ENCODE peak calls at places on chromosomes 1 and 21, in nine cellular contexts. O is thoracic aorta, R is IMR-90, H is left ventricle myocardium inferior, D is bronchial epithelial cell, S is pancreas, X is cardiac fibroblast, F is progenitor cell of endocrine pancreas, K is lower lobe of right lung. P is an unnamed sample.

GRCh38 chr1:29473167-29473855 is 237.0 kb downstream of the PTPRU start:
- DNase-seq in O (no peak), R (no peak), H (no peak), D (no peak), S (no peak), X (no peak), F (no peak), K (no peak), P (no peak)

GRCh38 chr21:37436180-37436579 is 69.6 kb downstream of the DYRK1A start:
- DNase-seq in O (no peak), R (no peak), H (no peak), D (no peak), S (no peak), X (no peak), F (no peak), K (no peak), P (no peak)

GRCh38 chr21:45542667-45543370 is 579 bp upstream of the SLC19A1 start:
- DNase-seq in O (no peak), R (no peak), H (peak; percentile 25), D (no peak), S (peak; percentile 80), X (no peak), F (peak; percentile 10), K (peak; percentile 56), P (no peak)

GRCh38 chr1:47611992-47612391 is 174.1 kb downstream of the FOXD2 start:
- DNase-seq in O (no peak), R (no peak), H (no peak), D (no peak), S (no peak), X (no peak), F (no peak), K (no peak), P (no peak)

GRCh38 chr1:117842408-117843170 is 86.8 kb downstream of the GDAP2 start:
- DNase-seq in O (no peak), R (no peak), H (no peak), D (no peak), S (peak; percentile 55), X (no peak), F (no peak), K (no peak), P (no peak)

GRCh38 chr21:34846214-34846575 is 177.4 kb downstream of the CLIC6 start:
- DNase-seq in O (no peak), R (no peak), H (no peak), D (no peak), S (no peak), X (no peak), F (no peak), K (no peak), P (peak; percentile 57)

GRCh38 chr1:156319664-156320063 is 18.4 kb downstream of the CCT3 start:
- DNase-seq in O (no peak), R (peak; percentile 34), H (no peak), D (peak; percentile 21), S (no peak), X (peak; percentile 62), F (no peak), K (no peak), P (peak; percentile 51)

GRCh38 chr1:146039844-146040194 is 18.3 kb upstream of the HJV start:
- DNase-seq in O (no peak), R (no peak), H (no peak), D (no peak), S (no peak), X (no peak), F (no peak), K (no peak), P (no peak)

GRCh38 chr21:36709030-36709867 is 10.3 kb downstream of the SIM2 start:
- DNase-seq in O (no peak), R (no peak), H (no peak), D (no peak), S (no peak), X (no peak), F (no peak), K (no peak), P (no peak)

GRCh38 chr1:8598060-8598724 is 219.2 kb downstream of the RERE start:
- DNase-seq in O (no peak), R (peak; percentile 78), H (peak; percentile 24), D (peak; percentile 50), S (peak; percentile 38), X (peak; percentile 82), F (no peak), K (no peak), P (no peak)

GRCh38 chr1:230905733-230906132 is 37.4 kb upstream of the C1orf198 start:
- DNase-seq in O (no peak), R (peak; percentile 83), H (no peak), D (no peak), S (no peak), X (peak; percentile 50), F (no peak), K (no peak), P (no peak)

GRCh38 chr1:172383541-172383940 is 36.9 kb upstream of the C1orf105 start:
- DNase-seq in O (no peak), R (peak; percentile 77), H (no peak), D (no peak), S (no peak), X (peak; percentile 65), F (no peak), K (no peak), P (no peak)

GRCh38 chr1:80579055-80579454 is 1221.7 kb upstream of the ADGRL2 start:
- DNase-seq in O (no peak), R (no peak), H (no peak), D (no peak), S (no peak), X (no peak), F (no peak), K (no peak), P (no peak)

GRCh38 chr1:158203693-158204457 is 23.2 kb downstream of the CD1D start:
- DNase-seq in O (no peak), R (peak; percentile 76), H (no peak), D (peak; percentile 71), S (no peak), X (peak; percentile 77), F (no peak), K (no peak), P (peak; percentile 84)

DNA sequence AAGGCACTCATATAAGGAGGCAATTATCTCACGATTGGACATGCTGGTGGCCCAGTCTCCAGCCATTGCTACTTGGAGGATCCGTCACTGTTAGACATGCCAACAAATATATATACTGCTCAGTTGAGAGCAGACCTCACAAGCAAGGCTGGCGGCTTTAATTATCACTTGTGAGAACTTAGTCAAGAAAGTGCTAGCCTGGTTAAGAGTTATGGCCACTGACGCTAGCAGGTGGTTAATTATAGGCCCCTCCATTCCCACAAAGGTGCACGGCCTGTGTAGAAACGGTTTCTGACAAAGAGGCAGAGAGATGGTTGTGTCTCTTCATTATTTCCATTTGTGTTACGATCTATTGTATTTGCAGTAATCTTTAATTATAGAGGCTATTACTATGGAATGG is 48.2 kb downstream of the MAN1C1 start:
- DNase-seq in O (no peak), R (no peak), H (no peak), D (no peak), S (no peak), X (no peak), F (no peak), K (no peak), P (no peak)
- TF ChIP-seq CTCF in O (no peak), R (no peak), H (no peak), D (no peak), S (no peak), X (no peak), F (no peak), K (no peak), P (no peak)

GRCh38 chr1:70745199-70745598 is 302.4 kb downstream of the PTGER3 start:
- DNase-seq in O (no peak), R (no peak), H (no peak), D (peak; percentile 1), S (no peak), X (no peak), F (no peak), K (no peak), P (peak; percentile 20)
- TF ChIP-seq CTCF in O (no peak), R (peak; percentile 8), H (no peak), D (peak; percentile 25), S (no peak), X (peak; percentile 43), F (peak; percentile 51), K (peak; percentile 9), P (peak; percentile 13)

DNA sequence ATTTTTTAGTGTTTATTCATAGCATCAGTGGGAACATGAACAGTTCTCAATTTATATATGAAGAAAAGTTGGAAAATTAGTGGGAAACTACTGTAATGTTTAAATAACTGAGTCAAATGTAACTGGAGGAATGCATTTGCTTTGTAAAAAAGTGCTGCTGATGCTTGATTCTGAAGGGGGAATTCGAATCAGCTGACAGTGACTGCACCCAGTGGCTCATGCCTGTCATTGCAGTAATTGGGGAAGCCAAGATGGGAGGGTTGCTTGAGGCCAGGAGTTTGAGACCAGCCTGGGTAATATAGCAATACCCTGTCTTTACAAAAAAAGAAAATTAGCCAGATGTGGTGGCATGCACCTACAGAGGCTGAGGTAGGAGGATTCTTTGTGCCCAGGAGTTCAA is 398.4 kb downstream of the ZP4 start:
- DNase-seq in O (no peak), R (no peak), H (no peak), D (no peak), S (no peak), X (no peak), F (no peak), K (no peak), P (peak; percentile 29)
- TF ChIP-seq CTCF in O (no peak), R (no peak), H (peak; percentile 15), D (no peak), S (no peak), X (no peak), F (no peak), K (no peak), P (peak; percentile 13)

DNA sequence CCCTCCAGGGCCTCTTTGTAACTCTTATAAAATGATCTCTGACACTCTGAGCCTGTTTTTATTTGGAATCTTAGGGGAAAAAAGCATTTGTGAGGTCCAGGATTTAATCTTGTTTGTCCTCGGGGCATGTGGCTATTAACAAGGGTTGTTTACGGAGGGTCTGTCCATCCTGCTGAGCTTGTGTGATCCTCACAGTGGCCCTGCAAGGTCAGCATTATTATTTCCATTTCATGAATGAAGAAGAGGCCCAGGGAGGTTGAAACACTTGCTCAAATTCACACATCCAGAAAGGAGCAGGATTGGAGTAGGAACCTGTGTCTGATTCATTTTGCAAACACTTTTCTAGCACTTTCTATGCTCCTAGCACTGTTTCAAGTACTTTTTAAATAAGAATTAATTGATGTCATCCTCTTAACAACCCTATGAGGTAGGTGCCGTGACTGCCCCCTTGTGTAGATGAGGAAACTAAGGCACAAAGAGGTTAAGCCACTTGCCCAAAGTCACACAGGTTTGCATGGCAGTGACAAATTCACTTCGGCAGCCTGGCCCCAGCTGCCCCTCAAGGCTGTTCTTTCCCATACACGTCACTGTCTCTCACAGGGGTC is 178.9 kb downstream of the MIS18A start:
- DNase-seq in O (no peak), R (peak; percentile 24), H (no peak), D (no peak), S (no peak), X (no peak), F (no peak), K (no peak), P (peak; percentile 6)
- TF ChIP-seq CTCF in O (no peak), R (peak; percentile 30), H (no peak), D (no peak), S (no peak), X (no peak), F (peak; percentile 16), K (no peak), P (no peak)